ENCODE peak calls at places on chromosomes 5 and 9, in four cellular contexts. W, R, O and Y are unnamed samples.

GRCh38 chr9:5269249-5269715 is 35.2 kb downstream of the RLN2 start:
- DNase-seq in W (no peak), R (no peak), O (no peak), Y (no peak)

GRCh38 chr9:87029904-87030303 is 82.6 kb upstream of the GAS1 start:
- DNase-seq in W (no peak), R (no peak), O (no peak), Y (no peak)

GRCh38 chr5:10724799-10725507 is 36.1 kb downstream of the DAP start:
- DNase-seq in W (no peak), R (no peak), O (peak; percentile 14), Y (no peak)

GRCh38 chr9:127816728-127817127 is 14.0 kb downstream of the FPGS start:
- DNase-seq in W (no peak), R (no peak), O (no peak), Y (no peak)

GRCh38 chr5:158373623-158374375 is 514.9 kb upstream of the CLINT1 start:
- DNase-seq in W (no peak), R (no peak), O (peak; percentile 10), Y (no peak)

GRCh38 chr9:131875828-131876485 is 136.1 kb upstream of the RAPGEF1 start:
- DNase-seq in W (no peak), R (no peak), O (no peak), Y (no peak)

GRCh38 chr5:157025093-157025698 is 33.7 kb downstream of the HAVCR1 start:
- DNase-seq in W (no peak), R (no peak), O (no peak), Y (no peak)

GRCh38 chr5:168179185-168179584 is 112.3 kb upstream of the WWC1 start:
- DNase-seq in W (no peak), R (no peak), O (no peak), Y (no peak)

GRCh38 chr5:132277971-132278964 is 15.9 kb upstream of the SLC22A4 start:
- DNase-seq in W (no peak), R (no peak), O (no peak), Y (no peak)

GRCh38 chr5:36653046-36653445 is 46.6 kb downstream of the SLC1A3 start:
- DNase-seq in W (no peak), R (no peak), O (no peak), Y (no peak)

GRCh38 chr5:16736158-16736994 is 119.6 kb upstream of the RETREG1 start:
- DNase-seq in W (peak; percentile 59), R (no peak), O (peak; percentile 55), Y (no peak)

GRCh38 chr9:98071737-98072136 is 15.2 kb downstream of the NANS start:
- DNase-seq in W (no peak), R (no peak), O (no peak), Y (no peak)